ENCODE peak calls at places on chromosomes 12 and 14, in eight cellular contexts. B is heart right ventricle; V is cardiac muscle cell; F is PC-3; A is spleen; Z is stomach; Y is tibial nerve; P is CD4-positive, CD25-positive, alpha-beta regulatory T cell. S is an unnamed sample.

GRCh38 chr12:75969768-75970167 is 61.8 kb downstream of the PHLDA1 start:
- DNase-seq in B (no peak), A (no peak), Y (no peak), P (no peak), V (peak; percentile 43), F (no peak), Z (no peak), S (no peak)

GRCh38 chr12:124780752-124781685 is 82.6 kb downstream of the SCARB1 start:
- DNase-seq in Y (no peak), Z (no peak), B (no peak), A (no peak), V (no peak), P (no peak), F (no peak), S (no peak)

GRCh38 chr12:7130791-7131501 is 775 bp downstream of the CLSTN3 start:
- DNase-seq in Z (peak; percentile 54), F (peak; percentile 50), V (peak; percentile 54), B (no peak), P (peak; percentile 41), A (peak; percentile 90), Y (no peak), S (peak; percentile 36)

GRCh38 chr14:73616831-73617230 is 4.5 kb downstream of the ACOT6 start:
- DNase-seq in F (no peak), Y (no peak), A (no peak), B (no peak), Z (no peak), P (no peak), V (no peak), S (no peak)

GRCh38 chr14:101031186-101031585 is 127.7 kb upstream of the RTL1 start:
- DNase-seq in Y (no peak), V (no peak), F (no peak), B (no peak), P (no peak), A (peak; percentile 54), Z (no peak), S (no peak)

GRCh38 chr14:68945585-68946289 is 33.4 kb downstream of the ACTN1 start:
- DNase-seq in B (no peak), V (no peak), A (no peak), P (no peak), Y (no peak), F (no peak), Z (no peak), S (no peak)

GRCh38 chr14:56172571-56172971 is 54.4 kb downstream of the PELI2 start:
- DNase-seq in V (peak; percentile 82), P (no peak), Y (no peak), A (no peak), Z (no peak), F (peak; percentile 62), B (no peak), S (no peak)

GRCh38 chr14:53391156-53391555 is 238.0 kb upstream of the DDHD1 start:
- DNase-seq in Y (no peak), B (no peak), F (peak; percentile 60), A (no peak), Z (no peak), V (peak; percentile 60), P (no peak), S (no peak)

GRCh38 chr14:94373708-94374107 is 14.7 kb downstream of the SERPINA1 start:
- DNase-seq in F (peak; percentile 73), P (no peak), Y (peak; percentile 39), V (peak; percentile 99), Z (no peak), B (no peak), A (no peak), S (no peak)

GRCh38 chr14:94374749-94375148 is 13.7 kb downstream of the SERPINA1 start:
- DNase-seq in B (no peak), Z (no peak), V (no peak), A (no peak), P (no peak), Y (no peak), F (no peak), S (no peak)

GRCh38 chr14:94370524-94370910 is 17.9 kb downstream of the SERPINA1 start:
- DNase-seq in A (no peak), V (no peak), B (no peak), P (no peak), Y (no peak), F (no peak), Z (no peak), S (no peak)

GRCh38 chr14:94368956-94369355 is 19.4 kb downstream of the SERPINA1 start:
- DNase-seq in A (no peak), Z (no peak), F (no peak), Y (no peak), V (no peak), P (no peak), B (no peak), S (no peak)

GRCh38 chr14:94372021-94372605 is 16.3 kb downstream of the SERPINA1 start:
- DNase-seq in V (no peak), Z (peak; percentile 5), A (no peak), P (no peak), F (no peak), B (no peak), Y (no peak), S (no peak)
- H3K27ac ChIP-seq in V (no peak overlapping the region), Z (no peak overlapping the region), A (no peak overlapping the region), P (no peak overlapping the region), F (no peak overlapping the region), B (no peak overlapping the region), Y (no peak overlapping the region), S (no peak overlapping the region)

DNA sequence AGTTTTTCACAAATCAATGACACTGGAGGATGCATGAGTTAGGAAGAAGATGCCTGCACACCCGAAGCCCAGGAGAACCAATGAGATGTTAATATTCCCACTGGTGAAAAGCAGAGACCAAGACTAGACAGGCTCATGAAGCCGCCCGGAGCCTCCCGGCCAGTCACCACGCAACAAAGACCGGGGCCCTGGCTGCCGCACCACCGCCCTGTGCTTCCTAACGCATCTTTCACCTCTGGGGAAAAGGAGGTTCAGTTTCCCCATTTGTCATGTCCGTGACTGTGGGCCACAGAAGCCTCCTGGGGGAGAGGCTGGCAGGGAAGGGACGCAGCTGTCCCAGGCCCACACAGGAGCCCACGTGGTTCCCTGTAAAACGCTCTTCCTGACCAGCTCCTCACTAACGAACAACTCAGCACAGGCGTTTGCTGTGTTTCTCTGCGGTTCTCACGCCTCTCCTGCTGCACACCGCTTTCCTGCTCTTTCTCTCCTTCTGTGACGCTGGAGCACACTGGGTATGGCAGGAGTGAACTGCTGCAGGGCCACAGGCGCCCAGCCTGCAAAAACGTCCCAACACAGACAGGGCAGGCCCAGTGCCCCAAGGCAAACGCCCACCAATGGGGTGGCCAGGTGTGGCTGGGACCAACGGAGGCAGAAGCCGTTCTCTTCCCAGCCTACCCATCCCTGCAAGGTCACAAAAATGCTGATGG is 10.8 kb downstream of the RIMBP2 start:
- DNase-seq in Y (no peak), Z (no peak), B (no peak), P (no peak), A (no peak), F (no peak), V (no peak), S (no peak)
- H3K9me3 ChIP-seq in Y (no peaks in the 10 kb centered on the region), Z (no peaks in the 10 kb centered on the region), B (no peaks in the 10 kb centered on the region), P (no peaks in the 10 kb centered on the region), A (no peaks in the 10 kb centered on the region), F (no peaks in the 10 kb centered on the region), V (no peaks in the 10 kb centered on the region), S (no peaks in the 10 kb centered on the region)

GRCh38 chr12:123058980-123059379 is 78.5 kb downstream of the ARL6IP4 start:
- DNase-seq in Y (no peak), P (no peak), Z (no peak), V (no peak), A (no peak), F (no peak), B (no peak), S (no peak)

GRCh38 chr12:123061806-123062205 is 81.3 kb downstream of the ARL6IP4 start:
- DNase-seq in V (no peak), B (no peak), Z (no peak), A (no peak), P (no peak), F (no peak), Y (no peak), S (no peak)

GRCh38 chr12:123058471-123058870 is 78.0 kb downstream of the ARL6IP4 start:
- DNase-seq in F (no peak), B (no peak), P (no peak), Z (no peak), Y (no peak), V (no peak), A (no peak), S (no peak)

GRCh38 chr12:123057505-123058265 is 77.2 kb downstream of the ARL6IP4 start:
- DNase-seq in Y (no peak), A (no peak), P (no peak), Z (no peak), V (no peak), B (no peak), F (no peak), S (no peak)

DNA sequence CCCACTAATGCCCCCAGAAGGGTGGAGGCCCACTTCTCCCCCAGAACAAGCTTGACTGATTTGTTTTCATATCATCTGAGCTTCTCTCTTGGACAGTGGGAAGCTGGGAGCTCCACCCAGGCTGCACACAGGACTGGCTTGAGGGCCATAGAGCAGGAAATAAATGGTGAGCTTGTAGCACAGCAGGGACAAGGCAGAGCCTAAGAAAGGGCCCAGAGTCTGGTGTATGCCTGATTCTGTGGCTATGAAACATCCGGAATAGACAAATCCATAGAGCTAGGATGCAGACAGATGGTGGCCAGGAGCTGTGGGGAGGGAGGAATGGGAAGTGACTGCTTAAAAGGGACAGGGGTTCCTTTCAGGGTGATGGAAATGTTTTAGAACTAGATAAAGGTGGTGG is 79.0 kb downstream of the ARL6IP4 start:
- DNase-seq in V (no peak), Z (no peak), A (no peak), P (no peak), B (no peak), Y (no peak), F (no peak), S (no peak)
- H3K27ac ChIP-seq in V (no peak overlapping the region), Z (peak overlapping the region; percentile 68), A (peak overlapping the region; percentile 48), P (no peak overlapping the region), B (peak overlapping the region; percentile 73), Y (no peak overlapping the region), F (no peak overlapping the region), S (no peak overlapping the region)

GRCh38 chr12:34294137-34294536 is 271.8 kb downstream of the ALG10 start:
- DNase-seq in Y (no peak), Z (no peak), P (no peak), B (no peak), V (no peak), F (no peak), A (peak; percentile 37), S (no peak)

GRCh38 chr12:34297126-34297789 is 275.0 kb downstream of the ALG10 start:
- DNase-seq in Z (no peak), P (no peak), B (no peak), A (peak; percentile 41), F (no peak), Y (no peak), V (no peak), S (no peak)

GRCh38 chr12:34296143-34297041 is 274.1 kb downstream of the ALG10 start:
- DNase-seq in A (peak; percentile 36), P (no peak), Z (no peak), Y (no peak), B (no peak), F (no peak), V (no peak), S (no peak)

GRCh38 chr12:34294671-34295365 is 272.5 kb downstream of the ALG10 start:
- DNase-seq in F (no peak), B (no peak), Y (no peak), A (no peak), Z (no peak), V (no peak), P (no peak), S (no peak)

DNA sequence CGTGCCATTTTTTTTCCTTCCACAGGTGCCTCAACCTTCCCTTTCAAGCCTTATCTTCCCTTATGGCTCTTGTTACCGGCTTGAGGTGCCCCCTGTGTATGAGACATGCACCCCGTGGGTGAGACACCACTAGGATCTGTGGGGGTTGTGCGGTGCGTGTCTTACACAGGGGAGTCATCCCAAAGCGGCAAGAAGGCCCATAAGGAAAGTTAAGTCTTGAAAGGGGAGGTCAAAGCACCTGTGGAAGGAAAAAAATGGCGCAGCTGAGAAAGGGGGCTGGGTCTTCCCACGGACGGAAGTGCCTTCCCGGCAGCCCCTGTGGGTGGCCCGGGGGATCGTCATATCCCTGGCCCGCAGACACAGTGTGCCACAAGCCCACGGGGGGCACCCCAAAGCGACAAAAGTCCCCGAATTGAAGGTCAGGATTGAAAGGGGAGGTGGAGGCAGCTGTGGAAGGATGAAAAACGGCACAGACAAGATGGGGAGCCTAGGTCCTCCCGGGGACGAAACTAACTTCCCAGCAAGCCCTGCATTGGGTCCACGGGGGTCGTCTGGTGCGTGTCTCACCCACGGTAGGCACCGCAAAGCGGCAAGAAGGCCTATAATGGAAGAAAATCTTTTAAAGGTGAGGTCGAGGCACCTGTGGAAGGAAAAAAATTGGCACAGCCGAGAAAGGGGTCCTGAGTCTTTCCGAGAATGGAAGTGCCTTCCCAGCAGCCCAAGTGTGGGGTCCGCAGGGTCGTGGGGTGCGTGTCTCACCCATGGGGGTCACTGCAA is 273.3 kb downstream of the ALG10 start:
- DNase-seq in P (no peak), V (no peak), F (no peak), Z (no peak), Y (no peak), A (peak; percentile 37), B (no peak), S (no peak)
- H3K9me3 ChIP-seq in P (peaks cover 66% of the 10 kb centered on the region), V (no peaks in the 10 kb centered on the region), F (no peaks in the 10 kb centered on the region), Z (peaks cover 93% of the 10 kb centered on the region), Y (no peaks in the 10 kb centered on the region), A (peaks cover 6% of the 10 kb centered on the region), B (no peaks in the 10 kb centered on the region), S (no peaks in the 10 kb centered on the region)

S was measured in effector memory CD4-positive, alpha-beta T cell.